ENCODE peak calls at places on chromosome 22, in four cellular contexts. One of them, this sample, is unnamed.

GRCh38 chr22:30422481-30423295 is 2.9 kb upstream of the MTFP1 start:
- DNase-seq in fibroblast of mammary gland: peak; percentile 98
- DNase-seq in HT1080: peak; percentile 92
- DNase-seq in posterior cingulate gyrus: no peak
- DNase-seq in this sample: peak; percentile 97

GRCh38 chr22:38153821-38154562 is 27.6 kb downstream of the PLA2G6 start:
- DNase-seq in fibroblast of mammary gland: no peak
- DNase-seq in HT1080: no peak
- DNase-seq in posterior cingulate gyrus: no peak
- DNase-seq in this sample: no peak

GRCh38 chr22:41401781-41402648 is 20.3 kb downstream of the TEF start:
- DNase-seq in fibroblast of mammary gland: peak; percentile 84
- DNase-seq in posterior cingulate gyrus: peak; percentile 86
- DNase-seq in HT1080: peak; percentile 54
- DNase-seq in this sample: peak; percentile 88

GRCh38 chr22:26848244-26848920 is 191.0 kb downstream of the MIAT start:
- DNase-seq in posterior cingulate gyrus: no peak
- DNase-seq in fibroblast of mammary gland: peak; percentile 14
- DNase-seq in HT1080: peak; percentile 17
- DNase-seq in this sample: no peak

GRCh38 chr22:49373289-49373666 is 454.4 kb downstream of the BRD1 start:
- DNase-seq in fibroblast of mammary gland: no peak
- DNase-seq in HT1080: no peak
- DNase-seq in posterior cingulate gyrus: no peak
- DNase-seq in this sample: no peak

GRCh38 chr22:46511391-46512370 is 25.7 kb downstream of the CELSR1 start:
- DNase-seq in HT1080: no peak
- DNase-seq in posterior cingulate gyrus: no peak
- DNase-seq in fibroblast of mammary gland: peak; percentile 31
- DNase-seq in this sample: no peak

GRCh38 chr22:27668828-27669797 is 132.4 kb downstream of the MN1 start:
- DNase-seq in HT1080: peak; percentile 93
- DNase-seq in fibroblast of mammary gland: peak; percentile 32
- DNase-seq in posterior cingulate gyrus: no peak
- DNase-seq in this sample: peak; percentile 44

GRCh38 chr22:32076726-32077550 is 33.9 kb downstream of the SLC5A1 start:
- DNase-seq in fibroblast of mammary gland: no peak
- DNase-seq in posterior cingulate gyrus: no peak
- DNase-seq in HT1080: no peak
- DNase-seq in this sample: no peak

GRCh38 chr22:40436460-40437431 is 66.4 kb downstream of the SGSM3 start:
- DNase-seq in posterior cingulate gyrus: no peak
- DNase-seq in HT1080: peak; percentile 63
- DNase-seq in fibroblast of mammary gland: peak; percentile 71
- DNase-seq in this sample: peak; percentile 55